ENCODE peak calls at places on chromosome 12, in ten cellular contexts. T is epithelial cell of esophagus, J is heart left ventricle, B is left ventricle myocardium inferior, K is bronchial epithelial cell, H is H9, R is neural progenitor cell, Q is tibial artery, L is sigmoid colon, U is thoracic aorta. I is an unnamed sample.

GRCh38 chr12:69027411-69027811 is 94.4 kb upstream of the CPM start:
- DNase-seq in T (peak; percentile 80), J (no peak), B (no peak), K (peak; percentile 86), H (no peak), R (no peak), Q (no peak), L (no peak), U (no peak), I (no peak)

GRCh38 chr12:82857276-82857675 is 170.6 kb downstream of the TMTC2 start:
- DNase-seq in T (no peak), J (no peak), B (no peak), K (no peak), H (peak; percentile 34), R (no peak), Q (no peak), L (no peak), U (no peak), I (no peak)

GRCh38 chr12:22100952-22101748 is 55.1 kb downstream of the CMAS start:
- DNase-seq in T (peak; percentile 89), J (peak; percentile 26), B (no peak), K (peak; percentile 72), H (peak; percentile 79), R (peak; percentile 63), Q (peak; percentile 60), L (no peak), U (no peak), I (no peak)

GRCh38 chr12:29634057-29634456 is 136.6 kb upstream of the OVCH1 start:
- DNase-seq in T (peak; percentile 57), J (no peak), B (no peak), K (peak; percentile 53), H (no peak), R (no peak), Q (no peak), L (no peak), U (no peak), I (no peak)

GRCh38 chr12:42958271-42958674 is 368.7 kb upstream of the PRICKLE1 start:
- DNase-seq in T (no peak), J (peak; percentile 24), B (no peak), K (no peak), H (no peak), R (no peak), Q (no peak), L (no peak), U (no peak), I (no peak)

GRCh38 chr12:55745361-55746146 is 2.6 kb downstream of the GDF11 start:
- DNase-seq in T (no peak), J (no peak), B (peak; percentile 28), K (no peak), H (peak; percentile 90), R (peak; percentile 96), Q (no peak), L (peak; percentile 71), U (no peak), I (no peak)

GRCh38 chr12:110829308-110829707 is 17.5 kb upstream of the CCDC63 start:
- DNase-seq in T (no peak), J (no peak), B (no peak), K (no peak), H (no peak), R (no peak), Q (no peak), L (no peak), U (no peak), I (no peak)

GRCh38 chr12:69966409-69966808 is 141.4 kb downstream of the MYRFL start:
- DNase-seq in T (peak; percentile 98), J (peak; percentile 61), B (peak; percentile 50), K (peak; percentile 97), H (no peak), R (no peak), Q (peak; percentile 62), L (peak; percentile 71), U (no peak), I (no peak)

DNA sequence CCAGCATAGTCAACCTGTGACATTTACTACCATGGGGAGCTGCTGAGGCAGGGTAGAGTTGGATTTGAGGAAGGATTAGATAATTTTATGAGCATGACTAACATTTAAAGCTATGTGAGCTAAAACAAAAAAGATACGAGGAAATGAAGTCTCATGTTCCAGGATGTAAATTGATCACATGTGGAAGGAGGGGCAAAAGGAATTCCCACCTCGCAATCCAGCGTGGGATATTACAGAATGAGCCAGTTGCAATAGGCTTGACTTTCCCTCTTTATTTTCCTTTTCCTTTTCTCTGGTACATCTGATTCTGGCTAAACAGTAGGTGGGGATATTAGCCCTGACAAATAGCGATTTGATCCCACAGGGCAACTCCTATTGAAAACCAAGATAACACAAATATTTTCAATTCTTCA is 214.9 kb upstream of the HMGA2 start:
- DNase-seq in T (peak; percentile 82), J (no peak), B (no peak), K (peak; percentile 88), H (no peak), R (no peak), Q (no peak), L (no peak), U (no peak), I (no peak)
- TF ChIP-seq CTCF in T (no peak), J (no peak), B (no peak), K (no peak), H (no peak), R (peak; percentile 20), Q (no peak), L (no peak), U (no peak), I (peak; percentile 79)

DNA sequence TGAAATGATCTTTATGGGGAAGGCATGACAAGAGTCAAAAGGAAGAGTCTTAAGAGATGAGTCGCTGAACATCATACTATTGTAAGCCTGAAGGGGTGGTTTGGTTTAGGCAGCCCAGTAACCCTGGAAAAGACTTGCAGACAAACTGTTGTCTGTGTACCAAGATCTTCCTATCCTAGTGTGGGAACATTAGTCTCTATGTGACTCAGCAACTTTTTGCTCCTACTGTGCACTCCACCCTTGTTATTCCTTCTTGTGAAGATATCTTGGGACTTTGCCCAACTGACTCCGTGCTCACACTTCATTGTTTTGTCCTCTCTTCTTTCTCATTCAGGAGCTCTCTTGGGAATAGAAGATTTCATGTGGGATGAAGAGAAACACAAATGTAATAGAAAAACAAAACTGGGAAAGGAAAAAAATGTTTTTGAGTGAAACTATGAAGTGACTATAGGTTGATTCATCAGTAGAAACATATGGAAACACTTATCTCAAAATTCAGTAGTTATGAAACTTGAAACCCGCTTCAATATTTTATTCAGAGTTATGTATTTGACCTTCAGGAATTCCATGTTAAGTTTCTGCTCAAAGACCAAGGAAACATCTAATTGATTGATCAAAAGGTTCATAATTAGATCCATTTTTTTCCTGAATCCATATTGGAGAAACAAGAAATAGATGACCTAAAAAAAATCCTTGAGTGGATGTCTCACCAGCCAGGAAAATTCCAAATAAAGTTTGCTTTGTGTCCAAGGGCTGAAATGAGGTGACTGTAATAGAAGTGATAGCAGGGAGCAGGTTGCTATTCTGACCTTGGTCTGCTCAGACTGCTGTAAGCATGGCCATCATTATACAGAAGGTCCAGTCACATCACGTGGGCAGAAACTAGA is 67.2 kb downstream of the BTG1 start:
- DNase-seq in T (peak; percentile 96), J (no peak), B (no peak), K (peak; percentile 96), H (no peak), R (no peak), Q (peak; percentile 38), L (peak; percentile 69), U (no peak), I (no peak)
- TF ChIP-seq CTCF in T (no peak), J (no peak), B (no peak), K (no peak), H (no peak), R (no peak), Q (no peak), L (no peak), U (no peak), I (no peak)

GRCh38 chr12:78388461-78388860 is 476.1 kb upstream of the SYT1 start:
- DNase-seq in T (no peak), J (no peak), B (no peak), K (no peak), H (no peak), R (no peak), Q (no peak), L (no peak), U (no peak), I (no peak)

GRCh38 chr12:78390920-78391319 is 473.7 kb upstream of the SYT1 start:
- DNase-seq in T (no peak), J (no peak), B (no peak), K (no peak), H (no peak), R (no peak), Q (no peak), L (no peak), U (no peak), I (no peak)

GRCh38 chr12:78396538-78396937 is 468.0 kb upstream of the SYT1 start:
- DNase-seq in T (no peak), J (no peak), B (no peak), K (no peak), H (no peak), R (no peak), Q (no peak), L (no peak), U (no peak), I (no peak)

GRCh38 chr12:78387721-78388120 is 476.9 kb upstream of the SYT1 start:
- DNase-seq in T (no peak), J (no peak), B (no peak), K (no peak), H (no peak), R (no peak), Q (no peak), L (no peak), U (no peak), I (no peak)

DNA sequence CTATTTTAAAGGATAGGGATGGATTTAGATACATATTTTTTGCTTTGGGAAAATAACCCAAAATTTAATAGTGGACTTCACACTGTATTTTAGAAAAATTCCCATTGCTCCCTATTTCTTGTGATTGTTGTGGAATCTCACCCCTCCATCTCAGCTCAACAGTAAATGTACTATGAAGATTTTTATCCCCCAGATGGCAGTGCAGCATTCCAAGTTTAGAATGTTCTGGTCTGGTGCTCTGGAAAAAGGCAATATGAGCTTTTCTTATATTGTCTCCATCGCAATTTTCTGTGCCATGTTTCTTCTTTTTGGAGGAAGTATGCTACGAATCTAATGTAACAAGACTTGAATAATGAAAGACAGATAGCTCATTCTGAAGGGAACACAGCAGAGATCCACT is 471.7 kb upstream of the SYT1 start:
- DNase-seq in T (peak; percentile 7), J (no peak), B (no peak), K (no peak), H (no peak), R (no peak), Q (no peak), L (no peak), U (no peak), I (no peak)
- TF ChIP-seq CTCF in T (peak; percentile 29), J (no peak), B (no peak), K (no peak), H (peak; percentile 24), R (peak; percentile 25), Q (no peak), L (no peak), U (no peak), I (peak; percentile 64)

DNA sequence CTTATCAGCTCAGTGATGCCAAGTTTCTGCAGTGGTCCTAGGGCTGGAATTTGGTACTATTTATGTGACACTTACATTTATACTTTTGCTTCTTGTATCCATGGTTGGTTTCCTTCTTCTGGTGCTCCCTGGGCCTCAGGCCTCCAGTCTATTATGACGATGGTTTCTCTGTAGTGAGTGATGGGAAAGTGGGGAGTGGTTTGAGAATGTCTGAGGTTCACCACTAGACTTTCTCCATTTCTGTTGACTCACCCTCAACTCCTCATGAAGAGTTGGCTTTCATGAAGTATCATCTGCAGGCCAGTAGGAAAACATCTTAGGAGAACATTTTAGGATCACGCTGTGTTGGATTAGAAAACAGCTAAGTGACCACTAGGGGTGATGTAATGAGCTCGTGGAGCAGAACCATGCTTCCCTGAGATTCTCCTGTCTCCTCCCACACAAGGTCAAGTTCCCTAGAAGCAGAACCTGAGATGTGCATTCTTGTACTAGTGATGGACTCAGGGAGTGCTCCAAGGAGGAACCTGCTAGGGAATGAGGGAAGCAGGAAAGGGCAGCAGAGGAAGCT is 32.1 kb downstream of the RPH3A start:
- DNase-seq in T (no peak), J (no peak), B (no peak), K (no peak), H (no peak), R (no peak), Q (no peak), L (no peak), U (no peak), I (no peak)
- TF ChIP-seq CTCF in T (no peak), J (no peak), B (no peak), K (no peak), H (peak; percentile 53), R (no peak), Q (no peak), L (no peak), U (no peak), I (no peak)

I was measured in chondrocyte.